ENCODE peak calls at places on chromosomes 4 and X, in ten cellular contexts. One of them, this sample, is unnamed.

GRCh38 chr4:110865611-110866254 is 242.9 kb upstream of the PITX2 start:
- DNase-seq in IMR-90: peak
- DNase-seq in GM23338: no peak
- DNase-seq in endothelial cell of umbilical vein: no peak
- DNase-seq in tibial artery: no peak
- DNase-seq in esophagus muscularis mucosa: no peak
- DNase-seq in thyroid gland: no peak
- DNase-seq in transverse colon: no peak
- DNase-seq in HFF-Myc: no peak
- DNase-seq in cardiac fibroblast: peak
- DNase-seq in this sample: peak

GRCh38 chr4:54843106-54843505 is 185.3 kb downstream of the KIT start:
- DNase-seq in GM23338: no peak
- DNase-seq in IMR-90: no peak
- DNase-seq in cardiac fibroblast: no peak
- DNase-seq in endothelial cell of umbilical vein: no peak
- DNase-seq in transverse colon: no peak
- DNase-seq in esophagus muscularis mucosa: no peak
- DNase-seq in HFF-Myc: no peak
- DNase-seq in tibial artery: no peak
- DNase-seq in thyroid gland: peak
- DNase-seq in this sample: no peak

GRCh38 chrX:153411988-153412574 is 809 bp downstream of the ZFP92 start:
- DNase-seq in thyroid gland: no peak
- DNase-seq in IMR-90: no peak
- DNase-seq in tibial artery: no peak
- DNase-seq in endothelial cell of umbilical vein: no peak
- DNase-seq in HFF-Myc: no peak
- DNase-seq in cardiac fibroblast: no peak
- DNase-seq in transverse colon: no peak
- DNase-seq in GM23338: no peak
- DNase-seq in esophagus muscularis mucosa: no peak
- DNase-seq in this sample: no peak

GRCh38 chr4:48899432-48899749 is 7.2 kb downstream of the OCIAD2 start:
- DNase-seq in tibial artery: no peak
- DNase-seq in GM23338: no peak
- DNase-seq in esophagus muscularis mucosa: no peak
- DNase-seq in cardiac fibroblast: no peak
- DNase-seq in endothelial cell of umbilical vein: no peak
- DNase-seq in HFF-Myc: no peak
- DNase-seq in thyroid gland: no peak
- DNase-seq in IMR-90: no peak
- DNase-seq in transverse colon: no peak
- DNase-seq in this sample: no peak

GRCh38 chr4:115113382-115114106 is at the start of gene NDST4:
- DNase-seq in transverse colon: no peak
- DNase-seq in thyroid gland: peak
- DNase-seq in esophagus muscularis mucosa: no peak
- DNase-seq in cardiac fibroblast: peak
- DNase-seq in IMR-90: no peak
- DNase-seq in endothelial cell of umbilical vein: no peak
- DNase-seq in tibial artery: no peak
- DNase-seq in HFF-Myc: no peak
- DNase-seq in GM23338: no peak
- DNase-seq in this sample: peak

GRCh38 chrX:123060986-123061385 is 123.1 kb upstream of the GRIA3 start:
- DNase-seq in IMR-90: no peak
- DNase-seq in transverse colon: no peak
- DNase-seq in tibial artery: no peak
- DNase-seq in endothelial cell of umbilical vein: no peak
- DNase-seq in esophagus muscularis mucosa: no peak
- DNase-seq in thyroid gland: no peak
- DNase-seq in cardiac fibroblast: no peak
- DNase-seq in GM23338: no peak
- DNase-seq in HFF-Myc: no peak
- DNase-seq in this sample: no peak

GRCh38 chrX:34624416-34624815 is 32.7 kb downstream of the TMEM47 start:
- DNase-seq in cardiac fibroblast: peak
- DNase-seq in GM23338: no peak
- DNase-seq in esophagus muscularis mucosa: no peak
- DNase-seq in tibial artery: no peak
- DNase-seq in HFF-Myc: no peak
- DNase-seq in endothelial cell of umbilical vein: no peak
- DNase-seq in IMR-90: peak
- DNase-seq in transverse colon: no peak
- DNase-seq in thyroid gland: no peak
- DNase-seq in this sample: peak

GRCh38 chr4:69497886-69498395 is 2.2 kb upstream of the UGT2B4 start:
- DNase-seq in IMR-90: no peak
- DNase-seq in GM23338: no peak
- DNase-seq in transverse colon: no peak
- DNase-seq in HFF-Myc: no peak
- DNase-seq in esophagus muscularis mucosa: no peak
- DNase-seq in endothelial cell of umbilical vein: no peak
- DNase-seq in thyroid gland: no peak
- DNase-seq in tibial artery: no peak
- DNase-seq in cardiac fibroblast: no peak
- DNase-seq in this sample: peak

GRCh38 chr4:183289688-183290087 is 30.4 kb downstream of the CLDN22 start:
- DNase-seq in esophagus muscularis mucosa: no peak
- DNase-seq in GM23338: peak
- DNase-seq in tibial artery: no peak
- DNase-seq in thyroid gland: no peak
- DNase-seq in cardiac fibroblast: no peak
- DNase-seq in HFF-Myc: no peak
- DNase-seq in transverse colon: no peak
- DNase-seq in endothelial cell of umbilical vein: no peak
- DNase-seq in IMR-90: no peak
- DNase-seq in this sample: no peak

GRCh38 chr4:98939892-98940298 is 11.0 kb upstream of the EIF4E start:
- DNase-seq in esophagus muscularis mucosa: peak
- DNase-seq in HFF-Myc: no peak
- DNase-seq in tibial artery: no peak
- DNase-seq in cardiac fibroblast: peak
- DNase-seq in endothelial cell of umbilical vein: peak
- DNase-seq in thyroid gland: no peak
- DNase-seq in GM23338: peak
- DNase-seq in IMR-90: peak
- DNase-seq in transverse colon: no peak
- DNase-seq in this sample: peak

GRCh38 chrX:140664939-140665338 is 44.6 kb upstream of the LINC00632 start:
- DNase-seq in HFF-Myc: no peak
- DNase-seq in IMR-90: peak
- DNase-seq in cardiac fibroblast: peak
- DNase-seq in endothelial cell of umbilical vein: no peak
- DNase-seq in esophagus muscularis mucosa: no peak
- DNase-seq in thyroid gland: no peak
- DNase-seq in transverse colon: no peak
- DNase-seq in GM23338: peak
- DNase-seq in tibial artery: no peak
- DNase-seq in this sample: peak

GRCh38 chrX:82765806-82766205 is 742.3 kb upstream of the POU3F4 start:
- DNase-seq in thyroid gland: no peak
- DNase-seq in esophagus muscularis mucosa: no peak
- DNase-seq in transverse colon: no peak
- DNase-seq in IMR-90: no peak
- DNase-seq in GM23338: no peak
- DNase-seq in HFF-Myc: no peak
- DNase-seq in tibial artery: no peak
- DNase-seq in endothelial cell of umbilical vein: no peak
- DNase-seq in cardiac fibroblast: no peak
- DNase-seq in this sample: peak

GRCh38 chr4:114673306-114673705 is 74.7 kb downstream of the UGT8 start:
- DNase-seq in esophagus muscularis mucosa: no peak
- DNase-seq in tibial artery: no peak
- DNase-seq in HFF-Myc: no peak
- DNase-seq in cardiac fibroblast: no peak
- DNase-seq in thyroid gland: no peak
- DNase-seq in endothelial cell of umbilical vein: no peak
- DNase-seq in transverse colon: no peak
- DNase-seq in GM23338: no peak
- DNase-seq in IMR-90: no peak
- DNase-seq in this sample: no peak

GRCh38 chr4:150082241-150082640 is 4.0 kb downstream of the DCLK2 start:
- DNase-seq in tibial artery: no peak
- DNase-seq in endothelial cell of umbilical vein: no peak
- DNase-seq in thyroid gland: peak
- DNase-seq in HFF-Myc: no peak
- DNase-seq in GM23338: no peak
- DNase-seq in esophagus muscularis mucosa: no peak
- DNase-seq in cardiac fibroblast: no peak
- DNase-seq in IMR-90: no peak
- DNase-seq in transverse colon: no peak
- DNase-seq in this sample: no peak

GRCh38 chr4:150080875-150081274 is 2.6 kb downstream of the DCLK2 start:
- DNase-seq in cardiac fibroblast: no peak
- DNase-seq in HFF-Myc: no peak
- DNase-seq in tibial artery: no peak
- DNase-seq in IMR-90: peak
- DNase-seq in endothelial cell of umbilical vein: no peak
- DNase-seq in GM23338: no peak
- DNase-seq in thyroid gland: no peak
- DNase-seq in transverse colon: no peak
- DNase-seq in esophagus muscularis mucosa: no peak
- DNase-seq in this sample: no peak

GRCh38 chr4:150078041-150078995 is at the start of gene DCLK2:
- DNase-seq in tibial artery: peak
- DNase-seq in endothelial cell of umbilical vein: peak
- DNase-seq in HFF-Myc: no peak
- DNase-seq in GM23338: peak
- DNase-seq in esophagus muscularis mucosa: peak
- DNase-seq in IMR-90: peak
- DNase-seq in transverse colon: peak
- DNase-seq in cardiac fibroblast: peak
- DNase-seq in thyroid gland: peak
- DNase-seq in this sample: peak

GRCh38 chr4:150078996-150079581 is 844 bp downstream of the DCLK2 start:
- DNase-seq in IMR-90: peak
- DNase-seq in GM23338: peak
- DNase-seq in tibial artery: peak
- DNase-seq in thyroid gland: peak
- DNase-seq in transverse colon: peak
- DNase-seq in esophagus muscularis mucosa: no peak
- DNase-seq in HFF-Myc: no peak
- DNase-seq in endothelial cell of umbilical vein: no peak
- DNase-seq in cardiac fibroblast: peak
- DNase-seq in this sample: no peak

GRCh38 chr4:150080335-150080734 is 2.1 kb downstream of the DCLK2 start:
- DNase-seq in endothelial cell of umbilical vein: no peak
- DNase-seq in transverse colon: no peak
- DNase-seq in tibial artery: no peak
- DNase-seq in cardiac fibroblast: peak
- DNase-seq in IMR-90: peak
- DNase-seq in thyroid gland: no peak
- DNase-seq in esophagus muscularis mucosa: no peak
- DNase-seq in HFF-Myc: peak
- DNase-seq in GM23338: no peak
- DNase-seq in this sample: no peak
- H3K4me3 ChIP-seq in endothelial cell of umbilical vein: no peak
- H3K4me3 ChIP-seq in transverse colon: no peak
- H3K4me3 ChIP-seq in tibial artery: no peak
- H3K4me3 ChIP-seq in cardiac fibroblast: no peak
- H3K4me3 ChIP-seq in IMR-90: peak
- H3K4me3 ChIP-seq in thyroid gland: no peak
- H3K4me3 ChIP-seq in esophagus muscularis mucosa: peak
- H3K4me3 ChIP-seq in HFF-Myc: peak
- H3K4me3 ChIP-seq in GM23338: no peak
- H3K4me3 ChIP-seq in this sample: peak

GRCh38 chr4:112951362-112951962 is 98.0 kb upstream of the ANK2 start:
- DNase-seq in IMR-90: peak
- DNase-seq in cardiac fibroblast: peak
- DNase-seq in GM23338: peak
- DNase-seq in endothelial cell of umbilical vein: peak
- DNase-seq in tibial artery: no peak
- DNase-seq in esophagus muscularis mucosa: no peak
- DNase-seq in transverse colon: no peak
- DNase-seq in thyroid gland: no peak
- DNase-seq in HFF-Myc: no peak
- DNase-seq in this sample: no peak
- TF ChIP-seq CTCF in IMR-90: peak
- TF ChIP-seq CTCF in cardiac fibroblast: peak
- TF ChIP-seq CTCF in GM23338: peak
- TF ChIP-seq CTCF in endothelial cell of umbilical vein: peak
- TF ChIP-seq CTCF in tibial artery: peak
- TF ChIP-seq CTCF in esophagus muscularis mucosa: peak
- TF ChIP-seq CTCF in transverse colon: peak
- TF ChIP-seq CTCF in thyroid gland: no peak
- TF ChIP-seq CTCF in HFF-Myc: peak
- TF ChIP-seq CTCF in this sample: peak

GRCh38 chr4:772118-772517 is 53.8 kb downstream of the CPLX1 start:
- DNase-seq in GM23338: no peak
- DNase-seq in IMR-90: no peak
- DNase-seq in HFF-Myc: no peak
- DNase-seq in endothelial cell of umbilical vein: no peak
- DNase-seq in thyroid gland: no peak
- DNase-seq in esophagus muscularis mucosa: no peak
- DNase-seq in cardiac fibroblast: peak
- DNase-seq in transverse colon: no peak
- DNase-seq in tibial artery: no peak
- DNase-seq in this sample: no peak
- H3K4me3 ChIP-seq in GM23338: no peak
- H3K4me3 ChIP-seq in IMR-90: no peak
- H3K4me3 ChIP-seq in HFF-Myc: no peak
- H3K4me3 ChIP-seq in endothelial cell of umbilical vein: no peak
- H3K4me3 ChIP-seq in thyroid gland: no peak
- H3K4me3 ChIP-seq in esophagus muscularis mucosa: no peak
- H3K4me3 ChIP-seq in cardiac fibroblast: no peak
- H3K4me3 ChIP-seq in transverse colon: no peak
- H3K4me3 ChIP-seq in tibial artery: no peak
- H3K4me3 ChIP-seq in this sample: no peak

GRCh38 chr4:142519342-142519741 is 326.8 kb downstream of the INPP4B start:
- DNase-seq in GM23338: no peak
- DNase-seq in endothelial cell of umbilical vein: no peak
- DNase-seq in IMR-90: peak
- DNase-seq in thyroid gland: no peak
- DNase-seq in HFF-Myc: no peak
- DNase-seq in esophagus muscularis mucosa: no peak
- DNase-seq in cardiac fibroblast: no peak
- DNase-seq in tibial artery: no peak
- DNase-seq in transverse colon: no peak
- DNase-seq in this sample: no peak
- TF ChIP-seq CTCF in GM23338: no peak
- TF ChIP-seq CTCF in endothelial cell of umbilical vein: no peak
- TF ChIP-seq CTCF in IMR-90: no peak
- TF ChIP-seq CTCF in thyroid gland: no peak
- TF ChIP-seq CTCF in HFF-Myc: no peak
- TF ChIP-seq CTCF in esophagus muscularis mucosa: no peak
- TF ChIP-seq CTCF in cardiac fibroblast: no peak
- TF ChIP-seq CTCF in tibial artery: no peak
- TF ChIP-seq CTCF in transverse colon: no peak
- TF ChIP-seq CTCF in this sample: no peak

GRCh38 chr4:14084598-14084997 is 457.1 kb upstream of the BOD1L1 start:
- DNase-seq in tibial artery: no peak
- DNase-seq in IMR-90: no peak
- DNase-seq in thyroid gland: no peak
- DNase-seq in endothelial cell of umbilical vein: no peak
- DNase-seq in transverse colon: no peak
- DNase-seq in esophagus muscularis mucosa: no peak
- DNase-seq in HFF-Myc: no peak
- DNase-seq in GM23338: peak
- DNase-seq in cardiac fibroblast: no peak
- DNase-seq in this sample: no peak
- H3K4me3 ChIP-seq in tibial artery: no peak
- H3K4me3 ChIP-seq in IMR-90: no peak
- H3K4me3 ChIP-seq in thyroid gland: no peak
- H3K4me3 ChIP-seq in endothelial cell of umbilical vein: no peak
- H3K4me3 ChIP-seq in transverse colon: no peak
- H3K4me3 ChIP-seq in esophagus muscularis mucosa: no peak
- H3K4me3 ChIP-seq in HFF-Myc: no peak
- H3K4me3 ChIP-seq in GM23338: no peak
- H3K4me3 ChIP-seq in cardiac fibroblast: no peak
- H3K4me3 ChIP-seq in this sample: no peak